ENCODE peak calls at places on chromosome 12, in four cellular contexts. L is Peyer's patch, F is H1, M is esophagus squamous epithelium. O is an unnamed sample. For H3K9me3, the result is how much of the 10 kb centered on the place peaks cover.

GRCh38 chr12:47216150-47216677 is 136.5 kb upstream of the AMIGO2 start:
- DNase-seq in L (peak), F (no peak), M (no peak), O (no peak)

GRCh38 chr12:116662612-116663144 is 75.2 kb downstream of the SPRING1 start:
- DNase-seq in L (peak), F (no peak), M (no peak), O (no peak)

GRCh38 chr12:52215587-52216031 is 17.4 kb upstream of the KRT7 start:
- DNase-seq in L (peak), F (no peak), M (no peak), O (peak)

GRCh38 chr12:64713372-64713771 is 45.8 kb downstream of the GNS start:
- DNase-seq in L (no peak), F (no peak), M (no peak), O (no peak)

GRCh38 chr12:62732861-62733427 is 202.0 kb downstream of the PPM1H start:
- DNase-seq in L (no peak), F (no peak), M (no peak), O (no peak)

GRCh38 chr12:90515199-90516175 is 439.5 kb downstream of the CCER1 start:
- DNase-seq in L (no peak), F (no peak), M (no peak), O (no peak)

GRCh38 chr12:66823857-66824570 is 145.1 kb upstream of the GRIP1 start:
- DNase-seq in L (no peak), F (no peak), M (no peak), O (no peak)

GRCh38 chr12:69897744-69898143 is 72.7 kb downstream of the MYRFL start:
- DNase-seq in L (no peak), F (no peak), M (no peak), O (no peak)

GRCh38 chr12:32124637-32125036 is 18.0 kb downstream of the BICD1 start:
- DNase-seq in L (no peak), F (no peak), M (no peak), O (no peak)

GRCh38 chr12:127143020-127143419 is 1124.0 kb upstream of the TMEM132C start:
- DNase-seq in L (no peak), F (peak), M (no peak), O (no peak)

GRCh38 chr12:12684375-12685106 is 11.4 kb downstream of the GPR19 start:
- DNase-seq in L (no peak), F (peak), M (no peak), O (no peak)

GRCh38 chr12:104462931-104463339 is 6.2 kb downstream of the CHST11 start:
- DNase-seq in L (peak), F (no peak), M (no peak), O (no peak)

GRCh38 chr12:532908-533565 is 73.3 kb downstream of the B4GALNT3 start:
- DNase-seq in L (no peak), F (no peak), M (no peak), O (no peak)

GRCh38 chr12:59041241-59042121 is 121.2 kb upstream of the LRIG3 start:
- DNase-seq in L (no peak), F (no peak), M (no peak), O (no peak)

GRCh38 chr12:109820921-109821381 is 12.2 kb downstream of the TRPV4 start:
- DNase-seq in L (no peak), F (no peak), M (no peak), O (no peak)

GRCh38 chr12:48027183-48028002 is 23.1 kb upstream of the COL2A1 start:
- DNase-seq in L (peak), F (peak), M (no peak), O (no peak)

GRCh38 chr12:50401383-50402155 is 884 bp downstream of the LARP4 start:
- DNase-seq in L (no peak), F (no peak), M (no peak), O (peak)

GRCh38 chr12:124175731-124176130 is 119.2 kb upstream of the RFLNA start:
- DNase-seq in L (no peak), F (no peak), M (no peak), O (no peak)

GRCh38 chr12:64181504-64182291 is 40.4 kb downstream of the KICS2 start:
- DNase-seq in L (peak), F (no peak), M (no peak), O (peak)

GRCh38 chr12:40752011-40752410 is 59.8 kb downstream of the CNTN1 start:
- DNase-seq in L (no peak), F (no peak), M (no peak), O (no peak)

GRCh38 chr12:58629376-58629775 is 290.9 kb downstream of the LRIG3 start:
- DNase-seq in L (no peak), F (no peak), M (no peak), O (no peak)

GRCh38 chr12:73225371-73225937 is 953.3 kb downstream of the TRHDE start:
- DNase-seq in L (no peak), F (no peak), M (no peak), O (no peak)

GRCh38 chr12:30823140-30823669 is 68.5 kb upstream of the CAPRIN2 start:
- DNase-seq in L (peak), F (no peak), M (no peak), O (peak)

GRCh38 chr12:106918746-106919145 is 37.0 kb upstream of the TMEM263 start:
- DNase-seq in L (no peak), F (no peak), M (no peak), O (no peak)

GRCh38 chr12:2343672-2344071 is 290.9 kb downstream of the CACNA1C start:
- DNase-seq in L (no peak), F (no peak), M (no peak), O (no peak)

GRCh38 chr12:70365648-70366518 is at the start of gene KCNMB4:
- DNase-seq in L (peak), F (peak), M (peak), O (peak)

GRCh38 chr12:52148541-52149181 is 43.2 kb downstream of the KRT80 start:
- DNase-seq in L (peak), F (no peak), M (no peak), O (no peak)

GRCh38 chr12:108728820-108729611 is 2.3 kb downstream of the CORO1C start:
- DNase-seq in L (no peak), F (no peak), M (no peak), O (no peak)

GRCh38 chr12:6112004-6112403 is 12.5 kb downstream of the VWF start:
- DNase-seq in L (peak), F (no peak), M (no peak), O (no peak)

DNA sequence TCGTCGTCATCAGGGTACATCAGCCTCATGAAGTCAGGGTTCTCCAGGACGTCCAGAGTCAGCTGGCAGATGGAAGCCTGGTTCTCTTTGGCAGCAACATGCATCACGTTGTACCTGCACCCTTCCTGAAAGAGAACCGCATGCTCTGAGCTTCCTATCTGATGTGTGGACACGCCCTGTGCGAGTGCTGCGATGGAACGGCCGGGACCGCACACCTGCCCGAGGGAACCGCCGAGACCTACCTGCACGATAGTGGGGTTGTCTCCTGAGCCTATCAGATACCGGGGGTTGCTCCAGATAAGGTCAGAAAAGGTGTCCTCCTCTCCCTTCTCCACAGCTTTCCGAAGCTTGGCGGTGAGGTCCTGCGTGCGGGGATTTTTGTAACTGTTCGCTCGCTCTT is 13.7 kb downstream of the ANKLE2 start:
- DNase-seq in L (no peak), F (no peak), M (no peak), O (no peak)
- H3K27ac ChIP-seq in L (no peak), F (no peak), M (no peak), O (no peak)

DNA sequence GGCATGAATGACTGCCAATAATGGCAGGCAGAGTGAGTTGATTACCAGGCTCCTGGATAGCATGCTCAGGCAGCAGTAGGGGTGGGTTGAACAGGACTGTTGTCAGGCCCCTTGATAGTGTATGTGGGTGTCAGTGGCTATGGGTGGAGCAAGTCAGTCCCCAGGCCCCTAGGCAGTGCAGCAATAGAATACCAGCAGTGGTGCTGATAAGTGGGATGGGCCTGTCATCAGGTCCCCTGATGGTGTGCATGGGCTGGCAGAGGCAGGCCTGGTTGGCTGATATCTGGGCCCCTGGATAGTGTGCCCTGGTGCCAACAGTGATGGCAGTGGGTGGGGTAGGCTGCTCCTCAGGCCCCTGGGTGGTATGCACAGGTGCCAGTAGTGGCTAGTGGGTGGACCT is 32.4 kb downstream of the SMCO2 start:
- DNase-seq in L (no peak), F (no peak), M (no peak), O (no peak)
- H3K9me3 ChIP-seq in L (under half), F (under half), M (under half), O (under half)

DNA sequence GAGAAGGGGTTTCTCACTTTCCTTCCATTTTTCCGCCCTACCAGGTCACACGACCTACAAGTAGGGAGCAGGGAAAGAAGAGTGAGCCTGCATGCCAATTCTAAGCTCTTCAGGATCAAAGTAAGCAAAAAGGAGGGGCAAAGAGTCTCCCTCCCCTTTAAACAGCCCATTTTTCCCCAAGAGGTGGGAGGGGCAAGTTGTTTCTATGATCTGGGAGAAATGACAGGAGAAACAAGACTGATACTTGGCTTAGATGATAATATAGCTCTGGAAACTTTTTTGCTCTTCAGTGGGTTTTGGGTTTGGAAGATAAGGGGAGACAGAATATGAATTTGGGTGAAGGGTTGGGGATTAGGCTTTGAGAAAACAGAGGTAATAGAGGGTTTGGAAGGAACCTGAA is 1.8 kb downstream of the DTX3 start:
- DNase-seq in L (no peak), F (no peak), M (no peak), O (no peak)
- TF ChIP-seq POLR2A in L (no peak), F (no peak), M (no peak), O (no peak)

GRCh38 chr12:10361084-10361483 is 28.8 kb downstream of the KLRK1 start:
- DNase-seq in L (no peak), F (no peak), M (no peak), O (no peak)
- H3K27ac ChIP-seq in L (no peak), F (no peak), M (peak), O (peak)

GRCh38 chr12:68620528-68620927 is 9.8 kb downstream of the RAP1B start:
- DNase-seq in L (no peak), F (no peak), M (no peak), O (no peak)
- H3K9me3 ChIP-seq in L (under half), F (under half), M (under half), O (under half)

DNA sequence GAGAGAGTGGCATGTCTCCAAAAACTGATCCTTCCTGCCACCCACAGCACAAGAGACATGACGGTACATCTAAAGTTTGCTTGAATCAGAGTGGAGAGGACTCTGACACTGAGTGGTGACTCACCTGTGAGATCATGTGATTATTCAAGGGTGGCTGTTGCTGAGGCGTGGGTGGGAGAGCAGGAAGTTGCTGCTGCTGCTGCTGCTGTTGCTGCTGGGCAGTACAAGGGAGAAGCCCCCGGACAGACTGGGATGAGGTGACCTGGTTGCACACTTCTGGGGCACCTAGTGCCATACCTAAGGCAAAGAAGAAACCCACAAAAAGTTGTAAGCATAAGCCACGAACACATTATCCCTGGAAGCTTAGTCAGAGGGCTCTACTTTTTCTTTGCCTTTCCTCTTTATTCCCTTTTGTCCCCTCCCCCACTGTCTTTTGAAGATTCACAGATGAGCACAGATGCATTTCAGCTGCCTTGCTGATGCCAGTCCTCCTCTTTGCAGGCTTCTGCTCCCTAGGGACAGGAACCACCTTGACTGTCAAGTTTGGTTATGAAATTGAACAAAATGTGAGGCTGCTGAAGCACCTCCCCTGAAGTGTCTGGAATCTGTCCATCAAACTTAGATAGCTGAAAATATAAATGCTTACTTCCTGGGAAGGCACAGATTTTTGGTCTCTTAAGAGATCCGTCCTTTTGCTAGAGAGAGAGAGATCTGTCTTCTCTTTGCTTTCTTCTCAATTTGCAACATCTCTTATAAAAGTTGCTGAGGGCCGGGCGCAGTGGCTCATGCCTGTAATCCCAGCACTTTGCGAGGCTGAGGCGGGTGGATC is 29.5 kb upstream of the STAC3 start:
- DNase-seq in L (peak), F (no peak), M (no peak), O (peak)
- TF ChIP-seq POLR2A in L (no peak), F (no peak), M (no peak), O (no peak)

GRCh38 chr12:93079976-93080375 is 150.9 kb upstream of the EEA1 start:
- DNase-seq in L (no peak), F (no peak), M (no peak), O (no peak)
- H3K27ac ChIP-seq in L (no peak), F (peak), M (no peak), O (no peak)

GRCh38 chr12:100303831-100304230 is 36.9 kb downstream of the SCYL2 start:
- DNase-seq in L (no peak), F (no peak), M (no peak), O (no peak)
- H3K9me3 ChIP-seq in L (under half), F (under half), M (under half), O (under half)

GRCh38 chr12:111405149-111405855 is 421 bp upstream of the SH2B3 start:
- DNase-seq in L (peak), F (peak), M (peak), O (peak)
- TF ChIP-seq POLR2A in L (no peak), F (peak), M (no peak), O (no peak)